ENCODE peak calls at places on chromosomes 5 and 9, in ten cellular contexts. E is GM12864; Q is endothelial cell; U is left cardiac atrium; L is thoracic aorta; Y is HCT116; R is CD4-positive, alpha-beta T cell; K is NCI-H1105 treated with DMSO at 0.1 percent for 48 hours; J is fibroblast of gingiva; F is HS-5. D is an unnamed sample.

GRCh38 chr9:128946945-128947422 is 419 bp downstream of the DOLK start:
- DNase-seq in E (no peak), Q (peak; percentile 25), U (peak; percentile 48), L (no peak), Y (no peak), R (peak; percentile 6), K (peak; percentile 25), J (peak; percentile 19), F (no peak), D (no peak)

GRCh38 chr9:133996531-133997520 is 4.7 kb upstream of the VAV2 start:
- DNase-seq in E (no peak), Q (no peak), U (no peak), L (no peak), Y (no peak), R (no peak), K (no peak), J (no peak), F (no peak), D (no peak)

GRCh38 chr5:61440086-61440485 is 108.0 kb downstream of the ZSWIM6 start:
- DNase-seq in E (no peak), Q (no peak), U (no peak), L (no peak), Y (no peak), R (no peak), K (no peak), J (no peak), F (no peak), D (no peak)

GRCh38 chr9:128124873-128125574 is 2.5 kb downstream of the PTGES2 start:
- DNase-seq in E (no peak), Q (peak; percentile 73), U (peak; percentile 60), L (no peak), Y (peak; percentile 46), R (no peak), K (no peak), J (peak; percentile 54), F (no peak), D (no peak)

GRCh38 chr5:164048527-164048926 is 543.1 kb downstream of the MAT2B start:
- DNase-seq in E (no peak), Q (no peak), U (no peak), L (no peak), Y (no peak), R (no peak), K (no peak), J (no peak), F (no peak), D (no peak)

GRCh38 chr5:167771565-167771964 is 519.9 kb upstream of the WWC1 start:
- DNase-seq in E (no peak), Q (no peak), U (no peak), L (no peak), Y (no peak), R (no peak), K (no peak), J (no peak), F (no peak), D (no peak)

GRCh38 chr9:106921341-106921899 is 58.5 kb downstream of the ZNF462 start:
- DNase-seq in E (no peak), Q (no peak), U (peak; percentile 46), L (no peak), Y (peak; percentile 23), R (no peak), K (peak; percentile 84), J (no peak), F (no peak), D (no peak)

GRCh38 chr5:1504617-1505016 is 19.1 kb downstream of the LPCAT1 start:
- DNase-seq in E (no peak), Q (no peak), U (no peak), L (no peak), Y (no peak), R (no peak), K (no peak), J (no peak), F (no peak), D (no peak)

GRCh38 chr9:123320814-123321213 is 35.2 kb upstream of the CRB2 start:
- DNase-seq in E (no peak), Q (no peak), U (no peak), L (no peak), Y (no peak), R (no peak), K (no peak), J (no peak), F (no peak), D (no peak)

GRCh38 chr5:157266286-157267007 is 524 bp downstream of the CYFIP2 start:
- DNase-seq in E (no peak), Q (peak; percentile 18), U (no peak), L (no peak), Y (no peak), R (no peak), K (peak; percentile 29), J (no peak), F (no peak), D (peak; percentile 10)

GRCh38 chr5:136810198-136810823 is 445.0 kb upstream of the TRPC7 start:
- DNase-seq in E (no peak), Q (no peak), U (peak; percentile 24), L (no peak), Y (no peak), R (no peak), K (no peak), J (peak; percentile 9), F (peak; percentile 83), D (no peak)

GRCh38 chr5:72079288-72079687 is 28.0 kb upstream of the MAP1B start:
- DNase-seq in E (no peak), Q (peak; percentile 26), U (no peak), L (no peak), Y (no peak), R (no peak), K (no peak), J (no peak), F (no peak), D (no peak)

GRCh38 chr5:86875539-86875938 is 257.8 kb downstream of the COX7C start:
- DNase-seq in E (no peak), Q (no peak), U (no peak), L (no peak), Y (no peak), R (no peak), K (no peak), J (no peak), F (no peak), D (no peak)

GRCh38 chr5:159826351-159827222 is 89.7 kb upstream of the ADRA1B start:
- DNase-seq in E (peak; percentile 47), Q (no peak), U (no peak), L (no peak), Y (peak; percentile 81), R (no peak), K (no peak), J (peak; percentile 25), F (peak; percentile 19), D (no peak)

GRCh38 chr5:130335116-130335515 is 430.9 kb downstream of the CHSY3 start:
- DNase-seq in E (no peak), Q (no peak), U (no peak), L (no peak), Y (no peak), R (no peak), K (no peak), J (no peak), F (no peak), D (no peak)

GRCh38 chr5:180644129-180644824 is 5.1 kb downstream of the FLT4 start:
- DNase-seq in E (no peak), Q (no peak), U (peak; percentile 2), L (no peak), Y (no peak), R (no peak), K (no peak), J (no peak), F (no peak), D (no peak)

GRCh38 chr9:126321742-126322141 is 4.9 kb upstream of the MVB12B start:
- DNase-seq in E (no peak), Q (no peak), U (no peak), L (no peak), Y (no peak), R (no peak), K (no peak), J (no peak), F (no peak), D (no peak)

GRCh38 chr5:177124486-177124991 is 9.0 kb upstream of the NSD1 start:
- DNase-seq in E (peak; percentile 60), Q (no peak), U (no peak), L (no peak), Y (peak; percentile 34), R (no peak), K (no peak), J (no peak), F (no peak), D (no peak)

GRCh38 chr5:147310059-147310704 is 75.4 kb downstream of the STK32A start:
- DNase-seq in E (no peak), Q (no peak), U (peak; percentile 28), L (peak; percentile 38), Y (peak; percentile 76), R (no peak), K (peak; percentile 82), J (peak; percentile 89), F (peak; percentile 54), D (peak; percentile 78)

GRCh38 chr5:122704247-122705036 is 70.4 kb upstream of the SNX2 start:
- DNase-seq in E (no peak), Q (no peak), U (no peak), L (no peak), Y (peak; percentile 43), R (no peak), K (no peak), J (peak; percentile 57), F (peak; percentile 14), D (no peak)

GRCh38 chr9:89304479-89305188 is 6.4 kb upstream of the CKS2 start:
- DNase-seq in E (no peak), Q (no peak), U (no peak), L (no peak), Y (no peak), R (no peak), K (no peak), J (no peak), F (no peak), D (no peak)

GRCh38 chr9:89154651-89155336 is 23.8 kb downstream of the SHC3 start:
- DNase-seq in E (no peak), Q (no peak), U (no peak), L (no peak), Y (peak; percentile 51), R (no peak), K (no peak), J (peak; percentile 88), F (peak; percentile 91), D (no peak)

GRCh38 chr5:7991125-7991821 is 122.3 kb downstream of the MTRR start:
- DNase-seq in E (no peak), Q (no peak), U (no peak), L (no peak), Y (no peak), R (no peak), K (no peak), J (no peak), F (no peak), D (no peak)

GRCh38 chr9:124532897-124533296 is 25.7 kb upstream of the NR5A1 start:
- DNase-seq in E (no peak), Q (no peak), U (no peak), L (no peak), Y (no peak), R (no peak), K (no peak), J (no peak), F (no peak), D (no peak)

D was measured in NCI-H1092.